ENCODE peak calls at places on chromosome 15, in five cellular contexts. A is A549, X is mesenchymal stem cell, V is cardiac muscle cell, D is adipocyte. P is an unnamed sample.
A peak's percentile ranks its signal among the peaks of the same experiment; 100 is the strongest.

GRCh38 chr15:38702178-38702912 is 137.7 kb upstream of the RASGRP1 start:
- DNase-seq in V (no peak), A (peak; percentile 26), D (no peak), X (no peak), P (no peak)

GRCh38 chr15:61186905-61187865 is 41.9 kb downstream of the RORA start:
- DNase-seq in D (no peak), X (no peak), A (no peak), V (peak; percentile 88), P (no peak)

GRCh38 chr15:52076889-52077781 is 35.4 kb downstream of the BCL2L10 start:
- DNase-seq in X (peak; percentile 94), A (peak; percentile 71), V (no peak), D (peak; percentile 46), P (no peak)

GRCh38 chr15:43433160-43433559 is 59.8 kb downstream of the TP53BP1 start:
- DNase-seq in V (no peak), X (no peak), D (no peak), A (no peak), P (no peak)

GRCh38 chr15:62067448-62068044 is 769 bp downstream of the C2CD4A start:
- DNase-seq in X (peak; percentile 30), A (peak; percentile 49), V (peak; percentile 17), D (peak; percentile 32), P (no peak)

GRCh38 chr15:76972420-76973361 is 22.2 kb upstream of the PSTPIP1 start:
- DNase-seq in A (no peak), D (no peak), X (peak; percentile 37), V (no peak), P (no peak)

GRCh38 chr15:85788796-85789495 is 5.8 kb downstream of the KLHL25 start:
- DNase-seq in D (no peak), V (no peak), X (no peak), A (no peak), P (no peak)

GRCh38 chr15:64651573-64652260 is 123.7 kb downstream of the RBPMS2 start:
- DNase-seq in X (peak; percentile 51), D (peak; percentile 45), V (no peak), A (no peak), P (peak; percentile 57)

GRCh38 chr15:89888214-89888804 is 5.5 kb downstream of the AP3S2 start:
- DNase-seq in A (peak; percentile 69), D (peak; percentile 84), V (peak; percentile 14), X (peak; percentile 71), P (peak; percentile 59)

GRCh38 chr15:76203346-76203745 is 107.9 kb downstream of the ETFA start:
- DNase-seq in D (no peak), A (no peak), V (no peak), X (no peak), P (no peak)

GRCh38 chr15:70096215-70096974 is 1.3 kb downstream of the TLE3 start:
- DNase-seq in X (peak; percentile 72), D (peak; percentile 67), V (peak; percentile 37), A (peak; percentile 31), P (peak; percentile 69)

GRCh38 chr15:63287109-63287508 is 9.7 kb downstream of the APH1B start:
- DNase-seq in X (no peak), D (no peak), V (no peak), A (no peak), P (no peak)

GRCh38 chr15:41919201-41919820 is 25.5 kb upstream of the SPTBN5 start:
- DNase-seq in V (no peak), D (no peak), X (peak; percentile 52), A (no peak), P (no peak)

GRCh38 chr15:52109559-52110451 is 2.8 kb downstream of the BCL2L10 start:
- DNase-seq in V (no peak), D (no peak), A (no peak), X (no peak), P (no peak)

GRCh38 chr15:101637549-101638318 is 14.4 kb downstream of the TM2D3 start:
- DNase-seq in V (no peak), D (no peak), A (no peak), X (no peak), P (no peak)

GRCh38 chr15:42065008-42065407 is 29.4 kb downstream of the PLA2G4D start:
- DNase-seq in X (no peak), V (no peak), D (no peak), A (no peak), P (no peak)

GRCh38 chr15:52417501-52417900 is 111.2 kb downstream of the MYO5A start:
- DNase-seq in V (no peak), X (peak; percentile 60), A (no peak), D (no peak), P (no peak)

GRCh38 chr15:80526556-80527340 is 122.6 kb downstream of the ARNT2 start:
- DNase-seq in V (no peak), A (no peak), X (peak; percentile 61), D (peak; percentile 48), P (no peak)

GRCh38 chr15:25179673-25180511 is 225.1 kb downstream of the SNRPN start:
- DNase-seq in V (no peak), D (no peak), A (no peak), X (no peak), P (no peak)
- H3K9me3 ChIP-seq in V (no peaks in the 10 kb centered on the region), D (peaks cover 8% of the 10 kb centered on the region), A (no peaks in the 10 kb centered on the region), X (peaks cover 7% of the 10 kb centered on the region), P (peaks cover 10% of the 10 kb centered on the region)

DNA sequence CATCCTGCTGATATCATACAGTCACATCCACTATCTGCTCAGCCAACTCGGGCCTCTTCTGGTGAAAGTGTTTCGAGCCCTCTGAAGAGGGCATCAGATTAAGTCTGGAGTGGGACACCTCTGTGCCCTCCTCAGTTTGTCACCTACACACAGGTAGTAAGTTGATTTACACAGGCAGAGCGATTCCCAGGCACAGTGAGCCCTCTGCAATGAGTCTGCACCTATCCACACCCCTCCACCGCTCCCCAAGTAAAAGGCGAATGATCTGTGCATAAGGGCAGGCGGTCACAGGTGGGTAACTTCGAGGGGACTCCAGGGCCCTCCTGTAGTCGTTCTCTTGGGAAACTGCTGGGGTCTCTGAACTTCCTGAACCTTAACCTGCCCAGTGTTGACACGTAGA is 152.0 kb downstream of the ATP10A start:
- DNase-seq in V (no peak), A (no peak), D (no peak), X (no peak), P (no peak)
- H3K9me3 ChIP-seq in V (no peaks in the 10 kb centered on the region), A (no peaks in the 10 kb centered on the region), D (no peaks in the 10 kb centered on the region), X (no peaks in the 10 kb centered on the region), P (peaks cover 8% of the 10 kb centered on the region)

DNA sequence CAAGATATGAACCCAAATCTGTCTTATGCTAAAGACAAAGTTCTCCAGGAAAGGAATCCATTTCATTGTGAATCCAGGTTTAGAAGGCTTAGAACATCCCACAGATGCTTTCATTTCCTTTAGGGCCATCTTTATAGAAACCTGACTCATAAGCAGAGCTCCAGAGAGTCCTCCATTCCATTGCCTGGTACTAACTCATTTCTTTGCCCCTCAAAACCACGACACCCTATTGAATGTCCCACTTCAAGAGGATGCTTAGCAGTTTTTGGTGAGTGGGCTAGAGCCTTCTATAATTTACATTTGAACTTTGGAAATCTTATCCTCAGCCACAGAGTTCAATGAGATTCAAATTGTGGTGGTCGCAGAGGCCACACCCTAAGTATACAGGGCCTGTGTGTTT is 325.0 kb downstream of the NTRK3 start:
- DNase-seq in D (no peak), X (no peak), V (no peak), A (no peak), P (no peak)
- H3K9me3 ChIP-seq in D (peaks cover 4% of the 10 kb centered on the region), X (no peaks in the 10 kb centered on the region), V (no peaks in the 10 kb centered on the region), A (no peaks in the 10 kb centered on the region), P (no peaks in the 10 kb centered on the region)

GRCh38 chr15:66035901-66036300 is 166.6 kb downstream of the RAB11A start:
- DNase-seq in X (no peak), A (no peak), D (no peak), V (no peak), P (no peak)
- H3K9me3 ChIP-seq in X (peaks cover 16% of the 10 kb centered on the region), A (peaks cover 8% of the 10 kb centered on the region), D (peaks cover 20% of the 10 kb centered on the region), V (no peaks in the 10 kb centered on the region), P (no peaks in the 10 kb centered on the region)

P was measured in Karpas-422.